ENCODE peak calls at places on chromosome 17, in four cellular contexts. One of them, this sample, is unnamed.

GRCh38 chr17:56744721-56745120 is 89.0 kb downstream of the C17orf67 start:
- DNase-seq in SK-N-SH: no peak
- DNase-seq in K562: no peak
- DNase-seq in HepG2: no peak
- DNase-seq in this sample: no peak

GRCh38 chr17:22217135-22217534 is 524.8 kb downstream of the KCNJ18 start:
- DNase-seq in SK-N-SH: peak; percentile 44
- DNase-seq in K562: no peak
- DNase-seq in HepG2: no peak
- DNase-seq in this sample: no peak

GRCh38 chr17:6868579-6868978 is 37.0 kb upstream of the TEKT1 start:
- DNase-seq in SK-N-SH: no peak
- DNase-seq in K562: no peak
- DNase-seq in HepG2: peak; percentile 16
- DNase-seq in this sample: peak; percentile 74

GRCh38 chr17:72358465-72358864 is 237.6 kb downstream of the SOX9 start:
- DNase-seq in SK-N-SH: no peak
- DNase-seq in K562: no peak
- DNase-seq in HepG2: no peak
- DNase-seq in this sample: no peak

GRCh38 chr17:6070280-6070894 is at the start of gene WSCD1:
- DNase-seq in SK-N-SH: peak; percentile 87
- DNase-seq in K562: no peak
- DNase-seq in HepG2: no peak
- DNase-seq in this sample: no peak

GRCh38 chr17:77810536-77810935 is 148.0 kb upstream of the TNRC6C start:
- DNase-seq in SK-N-SH: no peak
- DNase-seq in K562: no peak
- DNase-seq in HepG2: no peak
- DNase-seq in this sample: no peak

GRCh38 chr17:13600475-13601316 is 1.0 kb downstream of the HS3ST3A1 start:
- DNase-seq in SK-N-SH: peak; percentile 46
- DNase-seq in K562: peak; percentile 33
- DNase-seq in HepG2: no peak
- DNase-seq in this sample: no peak

GRCh38 chr17:49076575-49077384 is 55.8 kb upstream of the B4GALNT2 start:
- DNase-seq in SK-N-SH: no peak
- DNase-seq in K562: peak; percentile 28
- DNase-seq in HepG2: no peak
- DNase-seq in this sample: no peak

GRCh38 chr17:8887834-8888703 is 20.6 kb upstream of the PIK3R6 start:
- DNase-seq in SK-N-SH: peak; percentile 66
- DNase-seq in K562: peak; percentile 60
- DNase-seq in HepG2: peak; percentile 39
- DNase-seq in this sample: no peak

GRCh38 chr17:5329784-5330557 is 47.9 kb downstream of the RABEP1 start:
- DNase-seq in SK-N-SH: no peak
- DNase-seq in K562: no peak
- DNase-seq in HepG2: no peak
- DNase-seq in this sample: no peak

GRCh38 chr17:36506831-36507230 is 20.4 kb downstream of the ZNHIT3 start:
- DNase-seq in SK-N-SH: no peak
- DNase-seq in K562: no peak
- DNase-seq in HepG2: no peak
- DNase-seq in this sample: no peak

GRCh38 chr17:11935734-11936406 is 61.4 kb downstream of the ZNF18 start:
- DNase-seq in SK-N-SH: peak; percentile 57
- DNase-seq in K562: peak; percentile 74
- DNase-seq in HepG2: peak; percentile 60
- DNase-seq in this sample: peak; percentile 43

GRCh38 chr17:962166-962565 is 17.4 kb downstream of the NXN start:
- DNase-seq in SK-N-SH: no peak
- DNase-seq in K562: no peak
- DNase-seq in HepG2: no peak
- DNase-seq in this sample: no peak

GRCh38 chr17:56832446-56832845 is 1.3 kb downstream of the C17orf67 start:
- DNase-seq in SK-N-SH: no peak
- DNase-seq in K562: peak; percentile 10
- DNase-seq in HepG2: peak; percentile 33
- DNase-seq in this sample: no peak

GRCh38 chr17:69506489-69506888 is 92.0 kb downstream of the MAP2K6 start:
- DNase-seq in SK-N-SH: no peak
- DNase-seq in K562: no peak
- DNase-seq in HepG2: peak; percentile 38
- DNase-seq in this sample: no peak

GRCh38 chr17:2362016-2362415 is 24.7 kb downstream of the SGSM2 start:
- DNase-seq in SK-N-SH: no peak
- DNase-seq in K562: no peak
- DNase-seq in HepG2: no peak
- DNase-seq in this sample: no peak

GRCh38 chr17:65457635-65458257 is 103.7 kb downstream of the AXIN2 start:
- DNase-seq in SK-N-SH: no peak
- DNase-seq in K562: no peak
- DNase-seq in HepG2: no peak
- DNase-seq in this sample: no peak

GRCh38 chr17:65530985-65531507 is 30.4 kb downstream of the AXIN2 start:
- DNase-seq in SK-N-SH: peak; percentile 48
- DNase-seq in K562: no peak
- DNase-seq in HepG2: no peak
- DNase-seq in this sample: no peak

GRCh38 chr17:81967533-81968395 is 6.8 kb upstream of the NOTUM start:
- DNase-seq in SK-N-SH: peak; percentile 97
- DNase-seq in K562: peak; percentile 97
- DNase-seq in HepG2: peak; percentile 98
- DNase-seq in this sample: peak; percentile 83

GRCh38 chr17:16037636-16038035 is 38.0 kb downstream of the TTC19 start:
- DNase-seq in SK-N-SH: no peak
- DNase-seq in K562: peak; percentile 6
- DNase-seq in HepG2: no peak
- DNase-seq in this sample: no peak

GRCh38 chr17:68851875-68852274 is 103.3 kb downstream of the ABCA8 start:
- DNase-seq in SK-N-SH: no peak
- DNase-seq in K562: no peak
- DNase-seq in HepG2: no peak
- DNase-seq in this sample: no peak

GRCh38 chr17:66675991-66676371 is 158.9 kb upstream of the CACNG5 start:
- DNase-seq in SK-N-SH: no peak
- DNase-seq in K562: no peak
- DNase-seq in HepG2: no peak
- DNase-seq in this sample: no peak

GRCh38 chr17:78735832-78736525 is 46.1 kb downstream of the CYTH1 start:
- DNase-seq in SK-N-SH: no peak
- DNase-seq in K562: peak; percentile 56
- DNase-seq in HepG2: peak; percentile 50
- DNase-seq in this sample: no peak

GRCh38 chr17:34571428-34572130 is 7.8 kb upstream of the TMEM132E start:
- DNase-seq in SK-N-SH: peak; percentile 39
- DNase-seq in K562: no peak
- DNase-seq in HepG2: no peak
- DNase-seq in this sample: no peak

GRCh38 chr17:34579017-34579946 is at the start of gene TMEM132E:
- DNase-seq in SK-N-SH: peak; percentile 75
- DNase-seq in K562: no peak
- DNase-seq in HepG2: no peak
- DNase-seq in this sample: no peak

GRCh38 chr17:78922876-78923498 is 2.2 kb downstream of the TIMP2 start:
- DNase-seq in SK-N-SH: no peak
- DNase-seq in K562: no peak
- DNase-seq in HepG2: no peak
- DNase-seq in this sample: no peak

GRCh38 chr17:6213859-6214258 is 143.7 kb downstream of the WSCD1 start:
- DNase-seq in SK-N-SH: no peak
- DNase-seq in K562: no peak
- DNase-seq in HepG2: no peak
- DNase-seq in this sample: no peak

GRCh38 chr17:50693041-50693682 is 14.6 kb downstream of the ANKRD40 start:
- DNase-seq in SK-N-SH: no peak
- DNase-seq in K562: no peak
- DNase-seq in HepG2: peak; percentile 92
- DNase-seq in this sample: no peak
- TF ChIP-seq ELF1 in SK-N-SH: no peak
- TF ChIP-seq ELF1 in K562: no peak
- TF ChIP-seq ELF1 in HepG2: no peak
- TF ChIP-seq ELF1 in this sample: no peak

DNA sequence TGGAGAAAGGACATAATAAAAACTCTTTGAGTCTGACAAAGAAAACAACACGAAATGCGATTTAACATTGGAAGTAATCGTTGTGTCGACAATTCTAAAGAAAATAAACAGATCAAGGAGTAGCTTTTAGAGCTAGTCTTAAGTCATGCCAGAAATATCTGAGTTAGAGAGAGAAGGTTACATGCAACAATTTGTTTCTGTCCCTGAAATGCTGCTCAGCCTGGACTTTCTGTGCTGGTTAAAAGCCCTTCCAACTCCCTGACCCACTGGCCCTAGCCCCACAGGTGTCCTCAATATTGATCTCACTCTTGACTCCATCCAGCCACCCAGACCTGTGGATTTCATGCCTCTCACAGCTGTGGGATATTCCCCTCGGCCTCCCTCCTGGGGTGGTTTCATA is 33.2 kb upstream of the TEX2 start:
- DNase-seq in SK-N-SH: no peak
- DNase-seq in K562: no peak
- DNase-seq in HepG2: no peak
- DNase-seq in this sample: no peak
- TF ChIP-seq ELF1 in SK-N-SH: no peak
- TF ChIP-seq ELF1 in K562: no peak
- TF ChIP-seq ELF1 in HepG2: no peak
- TF ChIP-seq ELF1 in this sample: no peak

GRCh38 chr17:75898065-75898464 is 1.3 kb upstream of the TRIM65 start:
- DNase-seq in SK-N-SH: no peak
- DNase-seq in K562: no peak
- DNase-seq in HepG2: no peak
- DNase-seq in this sample: no peak

GRCh38 chr17:75894049-75894742 is 2.6 kb downstream of the TRIM65 start:
- DNase-seq in SK-N-SH: no peak
- DNase-seq in K562: no peak
- DNase-seq in HepG2: peak; percentile 65
- DNase-seq in this sample: no peak

GRCh38 chr17:75897076-75898019 is 597 bp upstream of the TRIM65 start:
- DNase-seq in SK-N-SH: no peak
- DNase-seq in K562: no peak
- DNase-seq in HepG2: no peak
- DNase-seq in this sample: no peak

GRCh38 chr17:75898791-75899190 is 2.0 kb upstream of the TRIM65 start:
- DNase-seq in SK-N-SH: no peak
- DNase-seq in K562: no peak
- DNase-seq in HepG2: no peak
- DNase-seq in this sample: no peak

GRCh38 chr17:75896360-75897075 is at the start of gene TRIM65:
- DNase-seq in SK-N-SH: peak; percentile 98
- DNase-seq in K562: peak; percentile 87
- DNase-seq in HepG2: peak; percentile 56
- DNase-seq in this sample: no peak
- TF ChIP-seq ELF1 in SK-N-SH: peak; percentile 8
- TF ChIP-seq ELF1 in K562: no peak
- TF ChIP-seq ELF1 in HepG2: no peak
- TF ChIP-seq ELF1 in this sample: no peak

GRCh38 chr17:80358861-80359260 is 56.1 kb upstream of the ENDOV start:
- DNase-seq in SK-N-SH: no peak
- DNase-seq in K562: no peak
- DNase-seq in HepG2: no peak
- DNase-seq in this sample: no peak
- TF ChIP-seq ELF1 in SK-N-SH: no peak
- TF ChIP-seq ELF1 in K562: no peak
- TF ChIP-seq ELF1 in HepG2: no peak
- TF ChIP-seq ELF1 in this sample: no peak

GRCh38 chr17:80872011-80872929 is 119.4 kb upstream of the CHMP6 start:
- DNase-seq in SK-N-SH: no peak
- DNase-seq in K562: no peak
- DNase-seq in HepG2: no peak
- DNase-seq in this sample: no peak
- TF ChIP-seq ELF1 in SK-N-SH: no peak
- TF ChIP-seq ELF1 in K562: no peak
- TF ChIP-seq ELF1 in HepG2: no peak
- TF ChIP-seq ELF1 in this sample: no peak

GRCh38 chr17:61981323-61981722 is 53.5 kb upstream of the INTS2 start:
- DNase-seq in SK-N-SH: no peak
- DNase-seq in K562: no peak
- DNase-seq in HepG2: no peak
- DNase-seq in this sample: no peak
- TF ChIP-seq ELF1 in SK-N-SH: no peak
- TF ChIP-seq ELF1 in K562: no peak
- TF ChIP-seq ELF1 in HepG2: no peak
- TF ChIP-seq ELF1 in this sample: no peak